ENCODE peak calls at places on chromosomes 1 and 21, in eight cellular contexts. One of them, this sample, is unnamed.

GRCh38 chr1:12669529-12670068 is 25.7 kb downstream of the AADACL4 start:
- DNase-seq in bronchial epithelial cell: peak; percentile 58
- DNase-seq in cardiac fibroblast: peak; percentile 33
- DNase-seq in upper lobe of right lung: no peak
- DNase-seq in IMR-90: peak; percentile 9
- DNase-seq in foreskin fibroblast: no peak
- DNase-seq in MM.1S: no peak
- DNase-seq in fibroblast of lung: no peak
- DNase-seq in this sample: peak; percentile 16

GRCh38 chr1:188023206-188023605 is 1194.5 kb downstream of the PLA2G4A start:
- DNase-seq in bronchial epithelial cell: peak; percentile 62
- DNase-seq in cardiac fibroblast: no peak
- DNase-seq in upper lobe of right lung: no peak
- DNase-seq in IMR-90: peak; percentile 85
- DNase-seq in foreskin fibroblast: peak; percentile 32
- DNase-seq in MM.1S: no peak
- DNase-seq in fibroblast of lung: peak; percentile 11
- DNase-seq in this sample: no peak

GRCh38 chr1:16163882-16164820 is 8.3 kb upstream of the EPHA2 start:
- DNase-seq in bronchial epithelial cell: peak; percentile 94
- DNase-seq in cardiac fibroblast: peak; percentile 98
- DNase-seq in upper lobe of right lung: no peak
- DNase-seq in IMR-90: peak; percentile 100
- DNase-seq in foreskin fibroblast: peak; percentile 96
- DNase-seq in MM.1S: no peak
- DNase-seq in fibroblast of lung: peak; percentile 98
- DNase-seq in this sample: peak; percentile 87

GRCh38 chr1:160629286-160630210 is 17.3 kb downstream of the SLAMF1 start:
- DNase-seq in bronchial epithelial cell: no peak
- DNase-seq in cardiac fibroblast: no peak
- DNase-seq in upper lobe of right lung: no peak
- DNase-seq in IMR-90: no peak
- DNase-seq in foreskin fibroblast: no peak
- DNase-seq in MM.1S: peak; percentile 78
- DNase-seq in fibroblast of lung: no peak
- DNase-seq in this sample: no peak

GRCh38 chr1:18646091-18646775 is 15.6 kb downstream of the PAX7 start:
- DNase-seq in bronchial epithelial cell: no peak
- DNase-seq in cardiac fibroblast: no peak
- DNase-seq in upper lobe of right lung: no peak
- DNase-seq in IMR-90: no peak
- DNase-seq in foreskin fibroblast: no peak
- DNase-seq in MM.1S: no peak
- DNase-seq in fibroblast of lung: no peak
- DNase-seq in this sample: no peak

GRCh38 chr1:12069616-12070244 is 6.6 kb downstream of the TNFRSF8 start:
- DNase-seq in bronchial epithelial cell: no peak
- DNase-seq in cardiac fibroblast: no peak
- DNase-seq in upper lobe of right lung: no peak
- DNase-seq in IMR-90: no peak
- DNase-seq in foreskin fibroblast: no peak
- DNase-seq in MM.1S: no peak
- DNase-seq in fibroblast of lung: no peak
- DNase-seq in this sample: no peak

GRCh38 chr1:221699582-221700519 is 42.0 kb downstream of the DUSP10 start:
- DNase-seq in bronchial epithelial cell: no peak
- DNase-seq in cardiac fibroblast: peak; percentile 22
- DNase-seq in upper lobe of right lung: no peak
- DNase-seq in IMR-90: peak; percentile 75
- DNase-seq in foreskin fibroblast: no peak
- DNase-seq in MM.1S: no peak
- DNase-seq in fibroblast of lung: no peak
- DNase-seq in this sample: peak; percentile 84

GRCh38 chr21:46161180-46161799 is 5.9 kb upstream of the FTCD start:
- DNase-seq in bronchial epithelial cell: no peak
- DNase-seq in cardiac fibroblast: no peak
- DNase-seq in upper lobe of right lung: no peak
- DNase-seq in IMR-90: no peak
- DNase-seq in foreskin fibroblast: no peak
- DNase-seq in MM.1S: no peak
- DNase-seq in fibroblast of lung: no peak
- DNase-seq in this sample: no peak

GRCh38 chr1:94398356-94398755 is 19.8 kb upstream of the ABCD3 start:
- DNase-seq in bronchial epithelial cell: no peak
- DNase-seq in cardiac fibroblast: no peak
- DNase-seq in upper lobe of right lung: no peak
- DNase-seq in IMR-90: peak; percentile 33
- DNase-seq in foreskin fibroblast: no peak
- DNase-seq in MM.1S: no peak
- DNase-seq in fibroblast of lung: no peak
- DNase-seq in this sample: no peak

GRCh38 chr1:94395748-94396309 is 22.4 kb upstream of the ABCD3 start:
- DNase-seq in bronchial epithelial cell: no peak
- DNase-seq in cardiac fibroblast: no peak
- DNase-seq in upper lobe of right lung: no peak
- DNase-seq in IMR-90: no peak
- DNase-seq in foreskin fibroblast: no peak
- DNase-seq in MM.1S: no peak
- DNase-seq in fibroblast of lung: no peak
- DNase-seq in this sample: no peak

GRCh38 chr1:94395231-94395630 is 23.0 kb upstream of the ABCD3 start:
- DNase-seq in bronchial epithelial cell: no peak
- DNase-seq in cardiac fibroblast: no peak
- DNase-seq in upper lobe of right lung: no peak
- DNase-seq in IMR-90: no peak
- DNase-seq in foreskin fibroblast: no peak
- DNase-seq in MM.1S: no peak
- DNase-seq in fibroblast of lung: no peak
- DNase-seq in this sample: no peak

GRCh38 chr1:94394247-94394646 is 23.9 kb upstream of the ABCD3 start:
- DNase-seq in bronchial epithelial cell: no peak
- DNase-seq in cardiac fibroblast: no peak
- DNase-seq in upper lobe of right lung: no peak
- DNase-seq in IMR-90: no peak
- DNase-seq in foreskin fibroblast: no peak
- DNase-seq in MM.1S: no peak
- DNase-seq in fibroblast of lung: no peak
- DNase-seq in this sample: no peak

DNA sequence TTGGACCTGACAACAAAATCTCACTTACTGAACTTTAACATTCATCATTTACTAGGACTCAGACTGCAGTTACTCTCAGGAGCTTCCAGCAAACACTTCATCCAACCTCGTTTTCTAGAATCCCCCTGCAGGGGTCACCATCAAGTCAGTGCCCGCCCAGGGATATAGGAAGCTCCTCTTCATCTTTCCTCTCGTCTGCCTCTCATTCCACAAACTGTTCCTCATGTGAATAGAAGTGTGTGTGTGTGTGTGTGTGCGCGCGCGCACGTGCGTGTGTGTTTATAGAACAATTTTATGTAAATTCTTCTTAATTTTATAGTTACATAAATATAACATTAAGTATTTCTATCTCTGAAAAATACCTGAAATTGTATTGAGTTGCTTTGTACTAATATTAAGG is 21.8 kb upstream of the ABCD3 start:
- DNase-seq in bronchial epithelial cell: no peak
- DNase-seq in cardiac fibroblast: peak; percentile 10
- DNase-seq in upper lobe of right lung: no peak
- DNase-seq in IMR-90: no peak
- DNase-seq in foreskin fibroblast: no peak
- DNase-seq in MM.1S: no peak
- DNase-seq in fibroblast of lung: peak; percentile 14
- DNase-seq in this sample: no peak
- TF ChIP-seq CTCF in bronchial epithelial cell: no peak
- TF ChIP-seq CTCF in cardiac fibroblast: peak; percentile 10
- TF ChIP-seq CTCF in upper lobe of right lung: no peak
- TF ChIP-seq CTCF in IMR-90: no peak
- TF ChIP-seq CTCF in foreskin fibroblast: peak; percentile 9
- TF ChIP-seq CTCF in MM.1S: no peak
- TF ChIP-seq CTCF in fibroblast of lung: no peak
- TF ChIP-seq CTCF in this sample: peak; percentile 11

DNA sequence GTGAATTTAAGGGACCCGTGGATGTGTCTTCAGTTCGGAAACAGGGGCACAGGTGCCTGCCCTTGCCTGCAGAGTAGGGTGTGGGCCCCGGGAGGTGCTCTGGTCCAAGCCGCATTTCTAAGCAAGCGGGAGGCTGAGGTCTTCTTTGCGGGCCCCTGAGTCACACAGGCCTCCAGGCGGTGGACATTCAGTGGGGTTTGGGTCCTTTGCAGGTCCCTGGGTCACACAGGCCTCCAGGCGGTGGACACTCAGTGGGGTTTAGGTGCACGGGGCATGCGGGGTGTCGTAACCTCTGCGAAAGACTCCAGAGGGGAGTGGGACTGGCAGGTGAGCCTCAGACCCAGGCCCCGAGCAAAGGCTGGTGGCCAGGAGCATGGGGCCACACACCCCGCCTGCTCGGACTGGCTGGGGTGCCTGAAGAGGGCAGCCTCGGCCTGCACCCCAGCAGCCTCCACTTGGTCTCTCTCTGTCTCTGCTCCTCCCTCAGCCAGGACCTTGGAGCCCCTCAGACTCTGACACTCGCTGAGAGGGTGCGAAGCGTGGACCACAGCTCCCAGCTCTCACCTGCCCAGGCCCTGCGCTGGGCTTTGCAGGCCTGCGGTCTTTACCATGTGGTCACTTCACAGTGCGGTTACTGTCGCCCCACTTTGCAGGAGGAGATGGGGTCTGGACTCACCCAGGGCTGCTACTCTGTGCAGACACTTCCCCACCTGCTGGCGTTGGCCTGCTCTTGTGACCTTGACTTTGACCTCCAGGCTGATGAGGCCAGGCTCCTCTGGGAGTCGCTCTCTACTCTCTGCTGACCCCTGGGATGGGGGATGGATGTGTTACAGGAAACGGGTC is 6.0 kb upstream of the AGPAT3 start:
- DNase-seq in bronchial epithelial cell: no peak
- DNase-seq in cardiac fibroblast: no peak
- DNase-seq in upper lobe of right lung: no peak
- DNase-seq in IMR-90: no peak
- DNase-seq in foreskin fibroblast: no peak
- DNase-seq in MM.1S: no peak
- DNase-seq in fibroblast of lung: no peak
- DNase-seq in this sample: no peak
- TF ChIP-seq CTCF in bronchial epithelial cell: no peak
- TF ChIP-seq CTCF in cardiac fibroblast: no peak
- TF ChIP-seq CTCF in upper lobe of right lung: no peak
- TF ChIP-seq CTCF in IMR-90: no peak
- TF ChIP-seq CTCF in foreskin fibroblast: no peak
- TF ChIP-seq CTCF in MM.1S: no peak
- TF ChIP-seq CTCF in fibroblast of lung: no peak
- TF ChIP-seq CTCF in this sample: no peak

DNA sequence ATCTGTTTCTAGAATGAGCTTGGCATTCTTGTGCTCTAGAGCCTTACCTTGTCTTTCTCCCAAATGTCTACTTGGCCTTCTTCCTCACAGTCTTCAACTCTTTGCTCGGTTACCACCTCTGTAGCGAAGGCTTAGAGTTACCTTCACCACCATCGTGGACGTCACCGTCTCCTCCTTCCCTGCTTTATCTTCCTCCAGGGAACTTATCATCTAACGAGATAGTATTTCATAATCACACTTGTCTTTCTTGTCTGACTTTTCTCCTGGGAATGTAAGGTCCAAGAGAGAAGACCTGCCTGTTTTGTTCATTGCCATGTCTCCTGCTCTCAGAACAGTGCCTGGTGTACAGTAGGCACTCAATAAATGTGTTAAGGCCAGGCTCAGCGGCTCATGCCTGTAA is 115.6 kb downstream of the GREM2 start:
- DNase-seq in bronchial epithelial cell: no peak
- DNase-seq in cardiac fibroblast: no peak
- DNase-seq in upper lobe of right lung: no peak
- DNase-seq in IMR-90: no peak
- DNase-seq in foreskin fibroblast: no peak
- DNase-seq in MM.1S: no peak
- DNase-seq in fibroblast of lung: no peak
- DNase-seq in this sample: no peak
- TF ChIP-seq CTCF in bronchial epithelial cell: no peak
- TF ChIP-seq CTCF in cardiac fibroblast: no peak
- TF ChIP-seq CTCF in upper lobe of right lung: no peak
- TF ChIP-seq CTCF in IMR-90: no peak
- TF ChIP-seq CTCF in foreskin fibroblast: no peak
- TF ChIP-seq CTCF in MM.1S: no peak
- TF ChIP-seq CTCF in fibroblast of lung: no peak
- TF ChIP-seq CTCF in this sample: no peak

GRCh38 chr1:24643362-24644346 is 552 bp downstream of the SRRM1 start:
- DNase-seq in bronchial epithelial cell: peak; percentile 17
- DNase-seq in cardiac fibroblast: peak; percentile 9
- DNase-seq in upper lobe of right lung: peak; percentile 84
- DNase-seq in IMR-90: no peak
- DNase-seq in foreskin fibroblast: no peak
- DNase-seq in MM.1S: peak; percentile 30
- DNase-seq in fibroblast of lung: no peak
- DNase-seq in this sample: peak; percentile 9

GRCh38 chr1:24641646-24642151 is 1.4 kb upstream of the SRRM1 start:
- DNase-seq in bronchial epithelial cell: no peak
- DNase-seq in cardiac fibroblast: peak; percentile 47
- DNase-seq in upper lobe of right lung: peak; percentile 77
- DNase-seq in IMR-90: peak; percentile 16
- DNase-seq in foreskin fibroblast: no peak
- DNase-seq in MM.1S: no peak
- DNase-seq in fibroblast of lung: peak; percentile 36
- DNase-seq in this sample: peak; percentile 37

GRCh38 chr1:24639881-24640280 is 3.2 kb upstream of the SRRM1 start:
- DNase-seq in bronchial epithelial cell: peak; percentile 25
- DNase-seq in cardiac fibroblast: no peak
- DNase-seq in upper lobe of right lung: no peak
- DNase-seq in IMR-90: no peak
- DNase-seq in foreskin fibroblast: no peak
- DNase-seq in MM.1S: no peak
- DNase-seq in fibroblast of lung: no peak
- DNase-seq in this sample: no peak

GRCh38 chr1:24640288-24640687 is 2.8 kb upstream of the SRRM1 start:
- DNase-seq in bronchial epithelial cell: no peak
- DNase-seq in cardiac fibroblast: peak; percentile 18
- DNase-seq in upper lobe of right lung: no peak
- DNase-seq in IMR-90: no peak
- DNase-seq in foreskin fibroblast: no peak
- DNase-seq in MM.1S: no peak
- DNase-seq in fibroblast of lung: no peak
- DNase-seq in this sample: no peak

DNA sequence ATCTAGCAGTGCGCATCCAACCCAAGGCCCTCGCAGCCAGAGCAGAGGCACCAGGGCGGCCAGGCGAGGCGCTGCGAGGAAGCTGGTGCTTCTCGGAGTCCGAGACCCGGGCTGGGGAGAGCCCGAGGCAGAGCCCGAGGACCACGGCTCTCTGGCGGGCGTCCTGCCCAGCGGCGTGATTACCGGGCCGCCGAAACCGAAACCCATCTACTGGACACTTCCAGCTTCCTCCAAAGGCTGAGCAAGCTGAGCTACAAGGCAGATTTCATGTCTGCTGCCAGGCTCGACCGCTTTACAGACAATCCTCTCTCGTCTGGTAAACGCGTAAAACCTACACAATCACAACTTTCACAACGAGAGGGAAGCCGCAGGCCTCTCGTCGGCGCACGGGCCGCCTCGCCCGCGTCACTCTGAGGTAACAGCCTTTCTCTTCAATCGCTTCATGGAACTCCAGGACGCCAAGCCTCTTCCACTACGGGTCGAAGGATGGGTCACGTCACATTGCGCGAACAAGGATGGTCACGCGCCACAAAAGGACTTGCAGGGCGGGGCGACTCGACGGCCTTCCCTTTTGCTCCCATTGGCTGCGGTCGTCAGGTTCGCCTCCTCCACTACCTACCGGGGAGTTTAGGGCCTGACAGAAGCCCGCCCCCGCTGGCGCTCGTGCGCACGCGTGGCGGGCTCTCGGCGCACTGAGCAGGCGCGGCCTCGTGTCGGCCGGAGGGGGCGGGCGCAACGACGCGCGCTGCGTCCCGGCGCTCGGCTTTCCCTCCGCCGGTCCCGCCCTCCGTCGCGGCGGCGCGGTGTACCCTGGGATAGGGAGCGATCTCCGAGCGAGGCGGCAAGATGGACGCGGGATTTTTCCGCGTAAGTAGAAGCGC is at the start of gene SRRM1:
- DNase-seq in bronchial epithelial cell: peak; percentile 99
- DNase-seq in cardiac fibroblast: peak; percentile 100
- DNase-seq in upper lobe of right lung: peak; percentile 99
- DNase-seq in IMR-90: peak; percentile 100
- DNase-seq in foreskin fibroblast: peak; percentile 100
- DNase-seq in MM.1S: peak; percentile 100
- DNase-seq in fibroblast of lung: peak; percentile 100
- DNase-seq in this sample: peak; percentile 100
- TF ChIP-seq CTCF in bronchial epithelial cell: peak; percentile 11
- TF ChIP-seq CTCF in cardiac fibroblast: peak; percentile 20
- TF ChIP-seq CTCF in upper lobe of right lung: no peak
- TF ChIP-seq CTCF in IMR-90: peak; percentile 10
- TF ChIP-seq CTCF in foreskin fibroblast: no peak
- TF ChIP-seq CTCF in MM.1S: peak; percentile 32
- TF ChIP-seq CTCF in fibroblast of lung: no peak
- TF ChIP-seq CTCF in this sample: peak; percentile 18

This sample was measured in AG10803.